ENCODE peak calls at places on chromosome 12, in four cellular contexts. F is HuH-7.5; N is CD4-positive, alpha-beta T cell; L is germinal center. R is an unnamed sample.

GRCh38 chr12:116802018-116802417 is 63.9 kb downstream of the RNFT2 start:
- DNase-seq in F (no peak), N (no peak), L (no peak), R (no peak)

GRCh38 chr12:128843538-128843937 is 9.7 kb upstream of the GLT1D1 start:
- DNase-seq in F (no peak), N (no peak), L (no peak), R (no peak)

GRCh38 chr12:48567731-48568130 is 2.1 kb downstream of the LALBA start:
- DNase-seq in F (no peak), N (no peak), L (no peak), R (no peak)

GRCh38 chr12:132771126-132771838 is 9.7 kb upstream of the ANKLE2 start:
- DNase-seq in F (no peak), N (peak), L (peak), R (peak)

GRCh38 chr12:104319918-104320626 is 16.5 kb downstream of the EID3 start:
- DNase-seq in F (no peak), N (no peak), L (no peak), R (no peak)

GRCh38 chr12:24045816-24046257 is 96.4 kb upstream of the SOX5 start:
- DNase-seq in F (no peak), N (no peak), L (no peak), R (no peak)

GRCh38 chr12:11716794-11717532 is 67.5 kb downstream of the ETV6 start:
- DNase-seq in F (no peak), N (no peak), L (no peak), R (no peak)

GRCh38 chr12:78118486-78118885 is 287.8 kb downstream of the NAV3 start:
- DNase-seq in F (no peak), N (no peak), L (no peak), R (no peak)

GRCh38 chr12:58341791-58342190 is 400.4 kb downstream of the ATP23 start:
- DNase-seq in F (no peak), N (no peak), L (no peak), R (no peak)

GRCh38 chr12:57240069-57240921 is 10.7 kb downstream of the STAC3 start:
- DNase-seq in F (peak), N (peak), L (peak), R (peak)

GRCh38 chr12:75812341-75813018 is 219.1 kb downstream of the PHLDA1 start:
- DNase-seq in F (no peak), N (no peak), L (no peak), R (no peak)

GRCh38 chr12:124727244-124727673 is 136.4 kb downstream of the SCARB1 start:
- DNase-seq in F (no peak), N (no peak), L (peak), R (no peak)

GRCh38 chr12:104966677-104967076 is 8.6 kb upstream of the SLC41A2 start:
- DNase-seq in F (no peak), N (no peak), L (peak), R (no peak)

GRCh38 chr12:121770388-121770787 is 23.1 kb downstream of the RHOF start:
- DNase-seq in F (no peak), N (no peak), L (no peak), R (no peak)

GRCh38 chr12:54431911-54432814 is 13.1 kb upstream of the ITGA5 start:
- DNase-seq in F (no peak), N (no peak), L (no peak), R (peak)

GRCh38 chr12:99680276-99680675 is 32.7 kb downstream of the GARIN6 start:
- DNase-seq in F (no peak), N (no peak), L (no peak), R (no peak)

GRCh38 chr12:132719141-132719953 is 8.7 kb downstream of the PGAM5 start:
- DNase-seq in F (no peak), N (no peak), L (no peak), R (no peak)

GRCh38 chr12:101793401-101793800 is 37.4 kb downstream of the GNPTAB start:
- DNase-seq in F (no peak), N (no peak), L (no peak), R (no peak)

GRCh38 chr12:53381739-53382630 is 2.0 kb downstream of the SP1 start:
- DNase-seq in F (no peak), N (peak), L (no peak), R (peak)

GRCh38 chr12:114213055-114213561 is 192.8 kb downstream of the TBX5 start:
- DNase-seq in F (no peak), N (no peak), L (no peak), R (no peak)

GRCh38 chr12:60803147-60803546 is 1207.3 kb downstream of the SLC16A7 start:
- DNase-seq in F (no peak), N (no peak), L (no peak), R (no peak)

GRCh38 chr12:93766802-93767523 is 89.8 kb downstream of the CRADD start:
- DNase-seq in F (no peak), N (peak), L (no peak), R (peak)

GRCh38 chr12:9829483-9829882 is 2.2 kb downstream of the KLRF1 start:
- DNase-seq in F (no peak), N (no peak), L (no peak), R (no peak)

GRCh38 chr12:22658214-22658613 is 33.2 kb downstream of the ETNK1 start:
- DNase-seq in F (no peak), N (no peak), L (no peak), R (no peak)

GRCh38 chr12:71685312-71685906 is 473 bp upstream of the TMEM19 start:
- DNase-seq in F (no peak), N (no peak), L (no peak), R (no peak)

GRCh38 chr12:102376251-102376747 is 104.1 kb downstream of the IGF1 start:
- DNase-seq in F (no peak), N (no peak), L (no peak), R (no peak)

GRCh38 chr12:33617218-33617617 is 177.6 kb upstream of the SYT10 start:
- DNase-seq in F (no peak), N (no peak), L (no peak), R (no peak)

GRCh38 chr12:45257185-45257585 is 41.3 kb downstream of the ANO6 start:
- DNase-seq in F (no peak), N (no peak), L (peak), R (no peak)

GRCh38 chr12:109627633-109628032 is 54.0 kb downstream of the MVK start:
- DNase-seq in F (no peak), N (no peak), L (no peak), R (no peak)

GRCh38 chr12:124673881-124674617 is 106.6 kb upstream of the NCOR2 start:
- DNase-seq in F (no peak), N (no peak), L (no peak), R (no peak)

GRCh38 chr12:14893471-14894250 is 8.0 kb upstream of the MGP start:
- DNase-seq in F (no peak), N (no peak), L (no peak), R (no peak)

GRCh38 chr12:132160016-132160415 is 15.8 kb downstream of the NOC4L start:
- DNase-seq in F (no peak), N (no peak), L (no peak), R (no peak)

GRCh38 chr12:120965534-120966091 is 12.7 kb upstream of the HNF1A start:
- DNase-seq in F (no peak), N (no peak), L (no peak), R (no peak)

GRCh38 chr12:72491399-72491798 is 219.2 kb downstream of the TRHDE start:
- DNase-seq in F (no peak), N (no peak), L (no peak), R (no peak)

GRCh38 chr12:62686938-62687337 is 220.3 kb downstream of the MON2 start:
- DNase-seq in F (no peak), N (no peak), L (no peak), R (no peak)

GRCh38 chr12:569803-570236 is 93.4 kb downstream of the NINJ2 start:
- DNase-seq in F (peak), N (peak), L (peak), R (peak)

GRCh38 chr12:28954333-28954732 is 194.7 kb upstream of the FAR2 start:
- DNase-seq in F (no peak), N (no peak), L (no peak), R (no peak)

GRCh38 chr12:52442600-52443061 is 8.5 kb upstream of the KRT75 start:
- DNase-seq in F (no peak), N (no peak), L (no peak), R (no peak)

GRCh38 chr12:93419388-93420034 is 22.2 kb downstream of the UBE2N start:
- DNase-seq in F (no peak), N (no peak), L (peak), R (no peak)

R was measured in activated CD8-positive, alpha-beta T cell treated with anti-CD3 and anti-CD28 coated beads, Interleukin-2, amount 10 ng/mL, durations not matched to agents 7 days and 5 days.